ENCODE peak calls at places on chromosomes 7 and 10, in ten cellular contexts. I is GM23248, V is endothelial cell of umbilical vein, H is astrocyte, G is GM23338, M is fibroblast of lung, E is neural progenitor cell, A is PC-3, Z is mammary epithelial cell, T is hepatocyte. R is an unnamed sample. For H3K36me3, the result is how much of the 10 kb centered on the place peaks cover.

GRCh38 chr7:70701487-70701886 is 430.5 kb upstream of the GALNT17 start:
- DNase-seq in G (no peak), T (no peak), Z (no peak), V (no peak), E (no peak), H (no peak), M (no peak), A (no peak), I (no peak), R (no peak)

GRCh38 chr10:114174462-114175190 is 623 bp upstream of the CCDC186 start:
- DNase-seq in A (no peak), E (peak), I (peak), T (no peak), G (peak), V (no peak), M (peak), H (peak), Z (peak), R (peak)

GRCh38 chr10:3222068-3222467 is 49.5 kb upstream of the PITRM1 start:
- DNase-seq in V (no peak), H (peak), E (peak), T (no peak), I (peak), G (peak), M (peak), A (no peak), Z (no peak), R (peak)

GRCh38 chr10:71970331-71970730 is 6.1 kb downstream of the CHST3 start:
- DNase-seq in Z (peak), A (peak), I (peak), T (no peak), G (peak), H (no peak), V (no peak), M (no peak), E (peak), R (no peak)

GRCh38 chr10:86087716-86088115 is 278.9 kb downstream of the GRID1 start:
- DNase-seq in H (no peak), G (no peak), A (no peak), V (no peak), Z (no peak), E (no peak), M (no peak), T (no peak), I (no peak), R (no peak)

GRCh38 chr10:72808001-72808400 is 85.5 kb upstream of the OIT3 start:
- DNase-seq in M (no peak), G (no peak), Z (no peak), A (no peak), T (no peak), I (no peak), H (no peak), V (no peak), E (no peak), R (no peak)

GRCh38 chr10:83848696-83849095 is 290.6 kb upstream of the GHITM start:
- DNase-seq in Z (no peak), V (no peak), T (no peak), H (no peak), G (no peak), I (no peak), M (no peak), A (no peak), E (no peak), R (no peak)

GRCh38 chr10:131022369-131022768 is 289.2 kb downstream of the TCERG1L start:
- DNase-seq in T (no peak), E (no peak), G (no peak), I (no peak), Z (no peak), A (no peak), H (no peak), M (no peak), V (no peak), R (no peak)

GRCh38 chr7:135773451-135773850 is 24.8 kb upstream of the FAM180A start:
- DNase-seq in M (no peak), H (no peak), I (no peak), Z (no peak), E (peak), G (no peak), T (peak), A (peak), V (no peak), R (no peak)

GRCh38 chr10:25061711-25062455 is 45.5 kb downstream of the THNSL1 start:
- DNase-seq in V (no peak), H (peak), G (no peak), E (no peak), A (peak), T (peak), I (peak), Z (peak), M (peak), R (no peak)

GRCh38 chr10:22702348-22702747 is 12.0 kb downstream of the PIP4K2A start:
- DNase-seq in A (no peak), G (no peak), H (peak), I (no peak), T (peak), Z (no peak), E (no peak), M (peak), V (no peak), R (no peak)

GRCh38 chr7:68041559-68041958 is 1044.9 kb downstream of the TYW1 start:
- DNase-seq in E (no peak), T (no peak), I (no peak), V (no peak), Z (no peak), M (no peak), A (no peak), G (no peak), H (no peak), R (no peak)

GRCh38 chr7:95710711-95711110 is 61.6 kb upstream of the DYNC1I1 start:
- DNase-seq in V (no peak), M (no peak), T (no peak), A (no peak), H (no peak), I (no peak), Z (no peak), E (no peak), G (no peak), R (peak)

GRCh38 chr10:112510384-112510783 is 63.4 kb downstream of the VTI1A start:
- DNase-seq in A (no peak), I (no peak), T (no peak), Z (no peak), V (no peak), H (no peak), G (no peak), E (no peak), M (no peak), R (no peak)

GRCh38 chr7:3893151-3893788 is 592.2 kb downstream of the SDK1 start:
- DNase-seq in M (no peak), I (no peak), E (no peak), H (no peak), G (no peak), A (no peak), T (no peak), V (no peak), Z (no peak), R (no peak)

GRCh38 chr7:3893789-3894153 is 592.7 kb downstream of the SDK1 start:
- DNase-seq in M (no peak), I (no peak), G (no peak), T (no peak), H (no peak), A (no peak), E (no peak), Z (no peak), V (no peak), R (no peak)

GRCh38 chr7:3895341-3895740 is 594.3 kb downstream of the SDK1 start:
- DNase-seq in M (no peak), H (no peak), E (no peak), T (no peak), G (no peak), V (no peak), I (no peak), Z (no peak), A (no peak), R (no peak)

GRCh38 chr7:3897430-3898385 is 596.7 kb downstream of the SDK1 start:
- DNase-seq in I (peak), H (peak), E (peak), V (peak), G (peak), T (peak), A (peak), Z (peak), M (peak), R (peak)

GRCh38 chr7:3896366-3896765 is 595.3 kb downstream of the SDK1 start:
- DNase-seq in E (no peak), A (no peak), V (no peak), T (no peak), I (no peak), H (no peak), M (no peak), G (no peak), Z (no peak), R (no peak)
- TF ChIP-seq EZH2 in E (no peak), A (no peak), V (no peak), T (no peak), I (no peak), H (no peak), M (no peak), G (no peak), Z (no peak), R (no peak)

DNA sequence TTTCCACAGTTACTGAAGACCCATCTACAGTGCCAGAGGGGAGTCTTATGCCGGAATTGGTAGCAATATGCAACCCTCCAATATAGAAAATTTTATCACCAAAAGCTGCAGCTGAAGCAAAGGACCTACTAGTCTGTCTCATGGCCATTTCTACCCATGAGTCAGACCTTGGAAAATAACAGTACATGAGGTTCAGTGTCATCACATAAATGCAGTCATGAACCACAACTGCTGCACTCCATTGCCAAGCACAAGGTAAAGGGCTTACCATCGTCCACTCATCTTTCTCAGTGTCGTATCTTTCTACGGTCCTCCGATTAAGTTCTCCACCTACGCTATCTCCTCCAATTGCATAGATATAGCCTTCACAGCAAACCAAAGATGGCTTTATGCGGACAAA is 21.8 kb downstream of the KBTBD2 start:
- DNase-seq in I (peak), M (no peak), V (no peak), A (no peak), Z (no peak), G (no peak), E (no peak), T (no peak), H (no peak), R (no peak)
- H3K36me3 ChIP-seq in I (under half), M (under half), V (under half), A (under half), Z (under half), G (under half), E (under half), T (under half), H (under half), R (half or more)

DNA sequence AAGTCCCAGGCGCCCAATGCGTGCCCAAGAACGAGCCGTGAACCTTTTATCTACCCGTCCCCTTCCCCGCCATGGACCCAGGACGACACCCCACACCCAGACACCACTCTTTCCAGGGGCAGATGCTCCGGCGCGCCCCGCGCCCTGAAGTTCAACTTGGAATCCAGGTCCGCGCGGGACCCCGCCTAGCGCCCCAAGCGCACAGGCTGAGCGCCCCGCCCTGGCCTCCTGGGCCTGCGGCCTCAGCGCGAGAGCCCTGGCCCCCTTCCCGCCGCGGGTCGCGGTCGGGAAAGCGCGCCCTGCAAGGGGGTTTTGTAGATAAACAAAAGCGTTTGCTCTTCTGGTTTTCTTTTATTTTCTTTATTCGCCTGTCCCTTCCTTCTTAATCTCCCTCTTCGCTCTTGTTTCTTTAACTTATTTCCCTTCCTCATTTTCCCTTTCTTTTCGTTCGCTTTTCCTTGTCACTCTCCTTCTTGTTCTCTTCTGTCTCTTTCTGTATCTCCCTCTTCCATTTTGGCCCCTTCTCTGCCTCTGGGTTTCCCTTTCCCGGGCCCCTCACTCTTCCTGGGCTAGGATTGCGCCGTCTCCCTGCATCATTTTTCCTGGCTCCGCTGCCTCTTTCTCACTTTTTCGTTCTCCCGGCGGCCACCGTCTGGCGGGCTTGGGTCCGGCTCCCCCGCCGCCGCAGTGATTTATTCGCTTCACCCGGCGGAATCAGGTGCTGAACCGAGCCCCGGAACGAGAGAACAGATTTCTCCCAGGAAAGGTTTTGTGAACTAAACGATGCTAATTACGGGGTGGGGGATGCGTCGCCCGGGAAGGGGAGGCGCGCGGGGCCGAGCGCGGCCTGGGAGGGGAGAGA is 15.3 kb upstream of the PAX2 start:
- DNase-seq in I (no peak), T (no peak), H (no peak), M (no peak), G (peak), Z (no peak), V (no peak), E (peak), A (no peak), R (no peak)
- TF ChIP-seq EZH2 in I (peak), T (peak), H (peak), M (no peak), G (peak), Z (peak), V (peak), E (peak), A (no peak), R (peak)

GRCh38 chr7:43636093-43636492 is 53.2 kb downstream of the STK17A start:
- DNase-seq in A (peak), G (no peak), V (no peak), M (peak), H (peak), T (no peak), Z (peak), E (no peak), I (peak), R (no peak)

GRCh38 chr7:43631559-43631958 is 48.7 kb downstream of the STK17A start:
- DNase-seq in E (no peak), V (no peak), M (no peak), T (no peak), I (no peak), A (no peak), G (no peak), H (no peak), Z (no peak), R (no peak)

GRCh38 chr7:43630466-43630865 is 47.6 kb downstream of the STK17A start:
- DNase-seq in Z (no peak), I (no peak), A (no peak), M (no peak), E (no peak), V (no peak), H (no peak), T (no peak), G (no peak), R (no peak)

GRCh38 chr7:43637114-43637806 is 54.4 kb downstream of the STK17A start:
- DNase-seq in T (no peak), A (peak), I (peak), Z (peak), G (no peak), M (peak), V (peak), H (peak), E (no peak), R (peak)

DNA sequence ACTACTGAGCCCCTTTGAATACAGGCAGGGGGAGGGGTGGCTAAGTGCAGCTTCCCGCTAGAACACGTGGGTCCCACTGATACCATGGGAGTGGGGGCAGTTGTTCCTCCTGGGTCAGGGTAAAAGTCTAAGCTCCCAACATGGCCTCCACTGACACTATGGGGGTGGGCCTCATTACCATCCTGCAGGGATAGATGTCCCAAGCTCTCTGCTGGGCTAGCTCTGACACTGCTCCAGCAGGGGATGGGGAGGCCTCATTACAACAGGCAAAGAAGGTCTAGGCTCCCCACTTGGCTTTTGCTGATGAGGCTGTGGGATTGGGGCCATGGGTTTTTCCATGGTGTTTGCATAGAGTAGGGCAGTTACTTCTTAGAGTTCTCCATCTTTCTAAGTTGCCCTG is 51.5 kb downstream of the STK17A start:
- DNase-seq in A (no peak), E (no peak), M (no peak), V (no peak), G (no peak), T (no peak), I (no peak), H (no peak), Z (no peak), R (no peak)
- H3K36me3 ChIP-seq in A (half or more), E (under half), M (under half), V (under half), G (under half), T (under half), I (half or more), H (under half), Z (under half), R (under half)

GRCh38 chr7:27097686-27098492 is 2.1 kb upstream of the HOXA1 start:
- DNase-seq in Z (peak), V (peak), T (no peak), E (peak), A (peak), M (peak), I (peak), G (peak), H (peak), R (no peak)
- TF ChIP-seq EZH2 in Z (no peak), V (no peak), T (no peak), E (no peak), A (no peak), M (no peak), I (no peak), G (peak), H (no peak), R (peak)

GRCh38 chr10:103144086-103144485 is 49.0 kb downstream of the NT5C2 start:
- DNase-seq in T (no peak), G (no peak), H (no peak), M (no peak), A (no peak), V (no peak), E (no peak), I (no peak), Z (no peak), R (no peak)

GRCh38 chr10:103139803-103140202 is 53.3 kb downstream of the NT5C2 start:
- DNase-seq in M (no peak), T (no peak), V (no peak), G (no peak), Z (no peak), H (no peak), E (no peak), I (no peak), A (no peak), R (no peak)

GRCh38 chr10:103141950-103142349 is 51.1 kb downstream of the NT5C2 start:
- DNase-seq in V (no peak), G (no peak), T (no peak), E (no peak), M (no peak), A (no peak), Z (no peak), I (no peak), H (no peak), R (no peak)

GRCh38 chr10:103145046-103145445 is 48.0 kb downstream of the NT5C2 start:
- DNase-seq in T (no peak), I (peak), V (no peak), E (no peak), H (peak), Z (no peak), G (no peak), A (no peak), M (peak), R (no peak)

GRCh38 chr10:103140469-103140868 is 52.6 kb downstream of the NT5C2 start:
- DNase-seq in Z (no peak), I (no peak), V (no peak), G (no peak), M (no peak), E (no peak), H (no peak), T (no peak), A (no peak), R (no peak)
- H3K36me3 ChIP-seq in Z (under half), I (under half), V (under half), G (under half), M (under half), E (under half), H (under half), T (under half), A (under half), R (under half)

GRCh38 chr10:28184810-28185209 is 118.1 kb downstream of the MPP7 start:
- DNase-seq in A (no peak), I (no peak), G (no peak), T (no peak), E (no peak), Z (no peak), V (no peak), H (no peak), M (no peak), R (no peak)
- TF ChIP-seq EZH2 in A (no peak), I (no peak), G (no peak), T (no peak), E (no peak), Z (no peak), V (no peak), H (no peak), M (no peak), R (no peak)

DNA sequence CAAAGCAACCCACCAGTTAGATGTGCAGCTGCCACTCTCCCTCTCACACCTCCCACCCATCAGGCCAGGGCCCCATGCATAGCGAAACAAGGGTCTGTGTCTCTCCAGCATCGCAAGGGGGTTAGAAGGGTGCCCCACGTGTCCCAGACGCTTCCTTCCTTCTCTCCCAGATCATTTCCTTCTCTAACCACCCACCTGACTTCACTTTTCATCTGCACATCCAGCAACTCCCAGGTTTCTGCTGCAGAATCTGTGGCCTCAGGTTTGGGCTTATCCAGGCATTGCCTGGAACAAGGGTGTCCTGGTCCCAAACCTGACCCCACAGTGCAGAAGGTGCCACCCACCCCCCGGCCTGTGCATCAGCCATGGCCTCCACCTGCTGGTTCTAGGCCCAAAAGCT is 14.4 kb downstream of the PDIA4 start:
- DNase-seq in M (no peak), H (no peak), T (no peak), Z (no peak), A (no peak), E (no peak), I (no peak), G (no peak), V (no peak), R (no peak)
- H3K36me3 ChIP-seq in M (under half), H (half or more), T (under half), Z (under half), A (under half), E (under half), I (under half), G (half or more), V (half or more), R (half or more)